ENCODE peak calls at places on chromosomes 5 and 9, in four cellular contexts. L is NCI-H748 treated with DMSO at 0.1 percent for 48 hours; K is stimulated activated CD8-positive, alpha-beta memory T cell treated with anti-CD3 and anti-CD28 coated beads, Interleukin-4, amount 100 ng/mL, for 1 hour; H is heart right ventricle. X is an unnamed sample.

GRCh38 chr5:175034924-175035323 is 310.5 kb downstream of the MSX2 start:
- DNase-seq in L (no peak), K (no peak), H (no peak), X (no peak)

GRCh38 chr9:86667307-86667706 is 280.0 kb downstream of the GAS1 start:
- DNase-seq in L (no peak), K (no peak), H (no peak), X (no peak)

GRCh38 chr5:38940230-38940858 is 94.5 kb downstream of the OSMR start:
- DNase-seq in L (no peak), K (no peak), H (no peak), X (no peak)

GRCh38 chr9:32589083-32589713 is 16.2 kb upstream of the NDUFB6 start:
- DNase-seq in L (peak; percentile 44), K (no peak), H (no peak), X (no peak)

GRCh38 chr9:27176971-27177370 is 67.9 kb downstream of the TEK start:
- DNase-seq in L (no peak), K (no peak), H (no peak), X (no peak)

GRCh38 chr9:91258448-91258847 is 103.3 kb downstream of the AUH start:
- DNase-seq in L (no peak), K (no peak), H (no peak), X (no peak)

GRCh38 chr9:89872913-89873707 is 268.3 kb downstream of the GADD45G start:
- DNase-seq in L (no peak), K (no peak), H (no peak), X (no peak)

GRCh38 chr9:137057545-137057944 is 3.7 kb upstream of the ENTPD2 start:
- DNase-seq in L (no peak), K (no peak), H (peak; percentile 13), X (no peak)

GRCh38 chr9:13810510-13810909 is 503.4 kb downstream of the NFIB start:
- DNase-seq in L (no peak), K (no peak), H (no peak), X (no peak)

GRCh38 chr5:175378444-175379028 is 65.4 kb downstream of the DRD1 start:
- DNase-seq in L (peak; percentile 22), K (no peak), H (no peak), X (no peak)

GRCh38 chr9:109232449-109232848 is 65.4 kb upstream of the FRRS1L start:
- DNase-seq in L (no peak), K (no peak), H (no peak), X (no peak)

X was measured in SIG-M5.